ENCODE peak calls at places on chromosomes 13 and 19, in nine cellular contexts. N is thyroid gland; R is GM20000; T is activated effector memory CD4-positive, alpha-beta T cell treated with anti-CD3 and anti-CD28 coated beads, Interleukin-2, amount 50 U/mL, for 16 hours; Z is esophagus squamous epithelium; C is lower lobe of right lung; D is neuronal stem cell; L is BE2C; W is HCT116. I is an unnamed sample.

GRCh38 chr19:38417544-38418506 is 8.2 kb downstream of the RASGRP4 start:
- DNase-seq in N (peak), R (peak), T (peak), Z (no peak), C (peak), D (peak), L (peak), W (peak), I (no peak)

GRCh38 chr13:44452418-44452817 is 78.8 kb downstream of the SERP2 start:
- DNase-seq in N (no peak), R (no peak), T (no peak), Z (no peak), C (no peak), D (no peak), L (no peak), W (no peak), I (no peak)

GRCh38 chr19:47253467-47253881 is 2.9 kb upstream of the CCDC9 start:
- DNase-seq in N (no peak), R (no peak), T (no peak), Z (no peak), C (no peak), D (no peak), L (no peak), W (no peak), I (no peak)

GRCh38 chr19:35266149-35266903 is 2.4 kb upstream of the USF2 start:
- DNase-seq in N (no peak), R (no peak), T (peak), Z (no peak), C (peak), D (no peak), L (no peak), W (no peak), I (no peak)

GRCh38 chr13:100124265-100124664 is 35.4 kb downstream of the PCCA start:
- DNase-seq in N (no peak), R (no peak), T (no peak), Z (no peak), C (no peak), D (no peak), L (no peak), W (no peak), I (no peak)

GRCh38 chr13:95643814-95644598 is 500 bp downstream of the DZIP1 start:
- DNase-seq in N (no peak), R (no peak), T (no peak), Z (no peak), C (no peak), D (no peak), L (peak), W (no peak), I (no peak)

GRCh38 chr13:110560606-110561334 is 752 bp downstream of the RAB20 start:
- DNase-seq in N (peak), R (peak), T (peak), Z (no peak), C (no peak), D (peak), L (no peak), W (no peak), I (no peak)

GRCh38 chr13:113802761-113803160 is 43.7 kb downstream of the TMEM255B start:
- DNase-seq in N (no peak), R (no peak), T (no peak), Z (no peak), C (no peak), D (no peak), L (peak), W (no peak), I (no peak)

GRCh38 chr19:45496349-45496953 is 396 bp downstream of the RTN2 start:
- DNase-seq in N (peak), R (peak), T (peak), Z (no peak), C (no peak), D (peak), L (peak), W (no peak), I (no peak)

GRCh38 chr13:105502193-105502592 is 1033.3 kb downstream of the EFNB2 start:
- DNase-seq in N (no peak), R (no peak), T (no peak), Z (no peak), C (no peak), D (peak), L (no peak), W (no peak), I (no peak)

GRCh38 chr19:5536337-5536894 is 31.3 kb downstream of the TINCR start:
- DNase-seq in N (peak), R (no peak), T (no peak), Z (no peak), C (peak), D (peak), L (peak), W (peak), I (peak)

GRCh38 chr13:29449726-29450125 is 145.8 kb downstream of the SLC7A1 start:
- DNase-seq in N (no peak), R (no peak), T (no peak), Z (no peak), C (no peak), D (no peak), L (no peak), W (no peak), I (no peak)

GRCh38 chr13:106526748-106527488 is 8.5 kb downstream of the EFNB2 start:
- DNase-seq in N (no peak), R (no peak), T (no peak), Z (no peak), C (no peak), D (no peak), L (no peak), W (no peak), I (no peak)

GRCh38 chr13:100627142-100627541 is 38.6 kb upstream of the GGACT start:
- DNase-seq in N (no peak), R (no peak), T (no peak), Z (no peak), C (no peak), D (no peak), L (no peak), W (no peak), I (no peak)

GRCh38 chr13:41060723-41061074 is 610 bp upstream of the WBP4 start:
- DNase-seq in N (peak), R (peak), T (peak), Z (peak), C (peak), D (peak), L (peak), W (peak), I (peak)

GRCh38 chr13:99867535-99868271 is 103.9 kb downstream of the ZIC5 start:
- DNase-seq in N (no peak), R (no peak), T (no peak), Z (no peak), C (no peak), D (no peak), L (peak), W (no peak), I (no peak)

I was measured in NCI-H1436.